ENCODE peak calls at places on chromosomes 6 and 20, in seven cellular contexts. One of them, this sample, is unnamed.

GRCh38 chr6:17018425-17018824 is 83.4 kb upstream of the STMND1 start:
- DNase-seq in cardiac muscle cell: no peak
- DNase-seq in NCI-H748 treated with DMSO at 0.1 percent for 48 hours: no peak
- DNase-seq in progenitor cell of endocrine pancreas: no peak
- DNase-seq in KBM-7: no peak
- DNase-seq in RWPE1: no peak
- DNase-seq in ureter: no peak
- DNase-seq in this sample: no peak

GRCh38 chr6:75546401-75546800 is 52.8 kb upstream of the FILIP1 start:
- DNase-seq in progenitor cell of endocrine pancreas: no peak
- DNase-seq in cardiac muscle cell: peak; percentile 66
- DNase-seq in RWPE1: peak; percentile 22
- DNase-seq in NCI-H748 treated with DMSO at 0.1 percent for 48 hours: no peak
- DNase-seq in KBM-7: no peak
- DNase-seq in ureter: no peak
- DNase-seq in this sample: no peak

GRCh38 chr6:19433101-19433500 is 404.1 kb upstream of the ID4 start:
- DNase-seq in NCI-H748 treated with DMSO at 0.1 percent for 48 hours: peak; percentile 37
- DNase-seq in KBM-7: no peak
- DNase-seq in cardiac muscle cell: peak; percentile 27
- DNase-seq in progenitor cell of endocrine pancreas: no peak
- DNase-seq in RWPE1: no peak
- DNase-seq in ureter: peak; percentile 52
- DNase-seq in this sample: no peak

GRCh38 chr6:26022166-26022510 is 59.5 kb downstream of the TRIM38 start:
- DNase-seq in progenitor cell of endocrine pancreas: no peak
- DNase-seq in RWPE1: no peak
- DNase-seq in NCI-H748 treated with DMSO at 0.1 percent for 48 hours: peak; percentile 86
- DNase-seq in ureter: peak; percentile 72
- DNase-seq in cardiac muscle cell: peak; percentile 88
- DNase-seq in KBM-7: peak; percentile 88
- DNase-seq in this sample: no peak

GRCh38 chr6:144214029-144214428 is 63.7 kb downstream of the STX11 start:
- DNase-seq in progenitor cell of endocrine pancreas: no peak
- DNase-seq in cardiac muscle cell: no peak
- DNase-seq in KBM-7: no peak
- DNase-seq in NCI-H748 treated with DMSO at 0.1 percent for 48 hours: no peak
- DNase-seq in ureter: no peak
- DNase-seq in RWPE1: no peak
- DNase-seq in this sample: no peak

GRCh38 chr6:89310929-89311328 is 4.2 kb downstream of the GABRR2 start:
- DNase-seq in KBM-7: no peak
- DNase-seq in RWPE1: peak; percentile 39
- DNase-seq in progenitor cell of endocrine pancreas: no peak
- DNase-seq in NCI-H748 treated with DMSO at 0.1 percent for 48 hours: no peak
- DNase-seq in cardiac muscle cell: no peak
- DNase-seq in ureter: no peak
- DNase-seq in this sample: peak; percentile 25

GRCh38 chr6:112881027-112881426 is 533.9 kb downstream of the RFPL4B start:
- DNase-seq in RWPE1: no peak
- DNase-seq in NCI-H748 treated with DMSO at 0.1 percent for 48 hours: no peak
- DNase-seq in KBM-7: no peak
- DNase-seq in cardiac muscle cell: peak; percentile 50
- DNase-seq in ureter: no peak
- DNase-seq in progenitor cell of endocrine pancreas: no peak
- DNase-seq in this sample: no peak

GRCh38 chr6:113763883-113764282 is 93.3 kb upstream of the MARCKS start:
- DNase-seq in progenitor cell of endocrine pancreas: no peak
- DNase-seq in NCI-H748 treated with DMSO at 0.1 percent for 48 hours: no peak
- DNase-seq in ureter: no peak
- DNase-seq in RWPE1: peak; percentile 84
- DNase-seq in KBM-7: no peak
- DNase-seq in cardiac muscle cell: peak; percentile 53
- DNase-seq in this sample: peak; percentile 17

GRCh38 chr6:19892250-19892649 is 55.1 kb downstream of the ID4 start:
- DNase-seq in cardiac muscle cell: no peak
- DNase-seq in RWPE1: peak; percentile 89
- DNase-seq in KBM-7: no peak
- DNase-seq in NCI-H748 treated with DMSO at 0.1 percent for 48 hours: no peak
- DNase-seq in ureter: peak; percentile 89
- DNase-seq in progenitor cell of endocrine pancreas: no peak
- DNase-seq in this sample: no peak

GRCh38 chr20:45470262-45470931 is 844 bp downstream of the WFDC2 start:
- DNase-seq in RWPE1: no peak
- DNase-seq in NCI-H748 treated with DMSO at 0.1 percent for 48 hours: no peak
- DNase-seq in cardiac muscle cell: peak; percentile 25
- DNase-seq in ureter: peak; percentile 78
- DNase-seq in progenitor cell of endocrine pancreas: peak; percentile 56
- DNase-seq in KBM-7: peak; percentile 27
- DNase-seq in this sample: no peak

GRCh38 chr6:80439721-80440488 is 333.4 kb downstream of the BCKDHB start:
- DNase-seq in KBM-7: no peak
- DNase-seq in RWPE1: peak; percentile 10
- DNase-seq in ureter: no peak
- DNase-seq in progenitor cell of endocrine pancreas: no peak
- DNase-seq in cardiac muscle cell: no peak
- DNase-seq in NCI-H748 treated with DMSO at 0.1 percent for 48 hours: no peak
- DNase-seq in this sample: no peak

GRCh38 chr6:81744136-81744535 is 8.3 kb downstream of the TENT5A start:
- DNase-seq in ureter: no peak
- DNase-seq in progenitor cell of endocrine pancreas: no peak
- DNase-seq in cardiac muscle cell: no peak
- DNase-seq in NCI-H748 treated with DMSO at 0.1 percent for 48 hours: no peak
- DNase-seq in RWPE1: no peak
- DNase-seq in KBM-7: peak; percentile 41
- DNase-seq in this sample: no peak

GRCh38 chr6:99746261-99746895 is 139.7 kb downstream of the PRDM13 start:
- DNase-seq in RWPE1: peak; percentile 50
- DNase-seq in KBM-7: peak; percentile 79
- DNase-seq in cardiac muscle cell: peak; percentile 85
- DNase-seq in ureter: peak; percentile 68
- DNase-seq in NCI-H748 treated with DMSO at 0.1 percent for 48 hours: peak; percentile 89
- DNase-seq in progenitor cell of endocrine pancreas: peak; percentile 25
- DNase-seq in this sample: peak; percentile 37

GRCh38 chr20:61937963-61938838 is 127.5 kb downstream of the TAF4 start:
- DNase-seq in progenitor cell of endocrine pancreas: no peak
- DNase-seq in KBM-7: no peak
- DNase-seq in cardiac muscle cell: no peak
- DNase-seq in RWPE1: no peak
- DNase-seq in ureter: peak; percentile 34
- DNase-seq in NCI-H748 treated with DMSO at 0.1 percent for 48 hours: no peak
- DNase-seq in this sample: no peak

GRCh38 chr6:158441639-158442308 is 118.1 kb upstream of the TMEM181 start:
- DNase-seq in RWPE1: no peak
- DNase-seq in progenitor cell of endocrine pancreas: no peak
- DNase-seq in ureter: no peak
- DNase-seq in NCI-H748 treated with DMSO at 0.1 percent for 48 hours: no peak
- DNase-seq in KBM-7: no peak
- DNase-seq in cardiac muscle cell: peak; percentile 74
- DNase-seq in this sample: no peak

GRCh38 chr20:5402903-5403531 is 86.3 kb upstream of the PROKR2 start:
- DNase-seq in cardiac muscle cell: peak; percentile 34
- DNase-seq in KBM-7: peak; percentile 28
- DNase-seq in NCI-H748 treated with DMSO at 0.1 percent for 48 hours: peak; percentile 25
- DNase-seq in ureter: no peak
- DNase-seq in RWPE1: peak; percentile 34
- DNase-seq in progenitor cell of endocrine pancreas: peak; percentile 26
- DNase-seq in this sample: no peak

GRCh38 chr6:11096109-11096508 is 2.5 kb downstream of the SMIM13 start:
- DNase-seq in NCI-H748 treated with DMSO at 0.1 percent for 48 hours: peak; percentile 21
- DNase-seq in RWPE1: peak; percentile 63
- DNase-seq in KBM-7: peak; percentile 61
- DNase-seq in progenitor cell of endocrine pancreas: no peak
- DNase-seq in ureter: no peak
- DNase-seq in cardiac muscle cell: peak; percentile 90
- DNase-seq in this sample: peak; percentile 38

This sample was measured in GM04503.